ENCODE peak calls at places on chromosomes 7 and 10, in nine cellular contexts. F, I, Z, C, H, E, B, G and T are unnamed samples.

GRCh38 chr7:45697576-45698136 is 123.5 kb downstream of the ADCY1 start:
- DNase-seq in I (peak; percentile 75), G (no peak), F (peak; percentile 3), H (no peak), Z (no peak), E (peak; percentile 36), B (no peak), C (no peak), T (no peak)

GRCh38 chr7:151894131-151895007 is 17.5 kb upstream of the PRKAG2 start:
- DNase-seq in H (no peak), Z (no peak), F (no peak), G (no peak), I (no peak), C (no peak), B (no peak), E (no peak), T (no peak)

GRCh38 chr7:141754939-141755338 is 9.0 kb upstream of the TAS2R3 start:
- DNase-seq in I (no peak), G (no peak), E (no peak), C (no peak), Z (no peak), H (no peak), B (peak; percentile 16), F (peak; percentile 33), T (peak; percentile 16)

GRCh38 chr10:3525832-3526449 is 259.1 kb downstream of the KLF6 start:
- DNase-seq in H (peak; percentile 91), B (peak; percentile 95), E (peak; percentile 99), C (peak; percentile 70), F (peak; percentile 98), G (no peak), I (no peak), Z (peak; percentile 52), T (peak; percentile 97)

GRCh38 chr7:6307762-6308161 is 35.3 kb upstream of the CYTH3 start:
- DNase-seq in H (no peak), C (no peak), F (no peak), B (no peak), Z (no peak), G (no peak), I (no peak), E (no peak), T (no peak)

GRCh38 chr7:31882187-31882586 is 188.0 kb downstream of the PDE1C start:
- DNase-seq in E (no peak), G (peak; percentile 58), H (no peak), B (peak; percentile 4), I (no peak), C (peak; percentile 57), F (no peak), Z (peak; percentile 89), T (no peak)

GRCh38 chr10:22609719-22610118 is 104.7 kb downstream of the PIP4K2A start:
- DNase-seq in B (no peak), G (no peak), I (no peak), F (no peak), E (no peak), C (no peak), H (no peak), Z (no peak), T (no peak)

GRCh38 chr10:129888784-129889616 is 75.1 kb downstream of the EBF3 start:
- DNase-seq in I (no peak), H (no peak), C (no peak), E (no peak), G (peak; percentile 76), B (peak; percentile 64), F (peak; percentile 8), Z (peak; percentile 78), T (peak; percentile 52)

GRCh38 chr10:19663344-19663743 is 152.9 kb upstream of the PLXDC2 start:
- DNase-seq in Z (no peak), F (no peak), G (no peak), E (no peak), H (no peak), B (no peak), I (no peak), C (no peak), T (no peak)

GRCh38 chr10:108411181-108411580 is 1246.7 kb upstream of the SORCS1 start:
- DNase-seq in I (no peak), G (no peak), H (no peak), B (no peak), F (no peak), C (no peak), E (no peak), Z (no peak), T (no peak)

GRCh38 chr10:6401562-6402348 is 178.3 kb downstream of the PRKCQ start:
- DNase-seq in C (peak; percentile 75), H (peak; percentile 84), F (peak; percentile 92), B (peak; percentile 94), E (peak; percentile 77), Z (peak; percentile 80), G (peak; percentile 48), I (no peak), T (peak; percentile 93)
- TF ChIP-seq CTCF in C (peak; percentile 71), H (peak; percentile 77), F (peak; percentile 72), B (peak; percentile 71), E (peak; percentile 79), Z (peak; percentile 72), G (peak; percentile 83), I (peak; percentile 69), T (peak; percentile 75)

DNA sequence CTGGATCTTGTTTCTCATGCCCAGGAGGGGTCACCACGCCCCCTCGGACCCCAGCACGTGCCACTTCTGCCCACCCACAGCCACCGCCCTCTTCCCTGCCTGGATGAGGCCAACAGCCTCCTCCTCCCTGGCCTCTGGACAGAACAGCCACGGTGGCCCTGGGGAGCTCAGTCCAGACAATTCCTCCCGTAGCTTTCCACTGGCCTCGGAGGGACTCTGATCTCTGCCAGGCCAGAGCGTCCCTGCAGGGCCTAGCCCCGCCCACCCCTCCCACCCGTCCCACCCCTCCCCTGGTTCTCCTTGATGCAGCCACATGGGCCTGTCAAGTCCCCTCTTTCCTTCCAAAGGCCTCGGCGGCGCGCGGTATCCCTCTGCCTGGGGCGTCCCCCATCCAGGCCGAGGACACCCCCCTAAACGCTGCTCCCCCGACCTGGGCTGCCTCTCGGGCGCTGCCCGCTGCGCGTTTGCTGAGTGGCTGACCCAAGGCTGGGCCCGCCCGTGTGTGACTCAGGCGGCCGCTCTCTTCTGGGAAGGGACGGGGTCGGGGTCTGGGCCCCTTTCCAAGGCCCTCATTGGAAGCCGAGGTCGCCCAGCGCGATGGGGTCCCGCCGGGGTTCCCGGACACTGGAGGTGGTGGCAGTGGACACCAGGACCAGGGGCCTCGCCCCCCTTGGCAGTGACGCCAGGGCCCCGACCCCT is 557 bp downstream of the TMEM120A start:
- DNase-seq in C (peak; percentile 88), G (peak; percentile 79), H (no peak), I (no peak), F (peak; percentile 51), Z (peak; percentile 90), E (peak; percentile 22), B (peak; percentile 82), T (peak; percentile 59)
- H3K4me3 ChIP-seq in C (peak overlapping the region; percentile 73), G (peak overlapping the region; percentile 69), H (peak overlapping the region; percentile 74), I (peak overlapping the region; percentile 98), F (peak overlapping the region; percentile 77), Z (peak overlapping the region; percentile 82), E (peak overlapping the region; percentile 74), B (peak overlapping the region; percentile 66), T (peak overlapping the region; percentile 82)

DNA sequence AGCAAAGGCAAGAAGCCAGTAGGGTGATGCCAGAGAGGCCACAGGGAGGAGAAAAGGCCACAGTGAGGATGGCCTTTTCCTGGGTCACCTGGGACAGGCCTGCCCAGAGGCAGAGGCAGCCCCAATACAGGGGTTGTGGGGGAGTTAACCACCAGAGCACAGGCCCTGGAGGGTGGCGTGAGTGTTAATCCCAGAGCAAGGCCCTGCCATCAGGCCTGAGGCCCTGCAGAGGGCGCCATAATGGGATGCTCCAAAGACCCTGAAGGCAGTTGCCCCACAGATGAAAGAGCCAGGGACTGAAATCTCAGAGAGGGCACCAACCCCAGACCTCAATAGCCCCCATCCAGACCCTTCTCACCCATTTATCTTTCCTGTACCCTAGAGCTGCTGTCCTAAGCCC is 23.9 kb downstream of the SLC13A4 start:
- DNase-seq in G (no peak), E (no peak), H (no peak), B (no peak), Z (no peak), F (no peak), I (no peak), C (no peak), T (no peak)
- TF ChIP-seq CTCF in G (peak; percentile 32), E (no peak), H (no peak), B (peak; percentile 30), Z (peak; percentile 8), F (no peak), I (no peak), C (no peak), T (peak; percentile 6)

GRCh38 chr7:128833939-128834310 is 3.7 kb downstream of the FLNC start:
- DNase-seq in G (no peak), Z (no peak), B (peak; percentile 71), C (no peak), E (no peak), H (no peak), F (peak; percentile 56), I (no peak), T (peak; percentile 70)
- H3K4me3 ChIP-seq in G (no peak overlapping the region), Z (peak overlapping the region; percentile 92), B (peak overlapping the region; percentile 14), C (no peak overlapping the region), E (peak overlapping the region; percentile 34), H (peak overlapping the region; percentile 93), F (no peak overlapping the region), I (peak overlapping the region; percentile 58), T (peak overlapping the region; percentile 90)

GRCh38 chr7:21754963-21755362 is 190.7 kb downstream of the CDCA7L start:
- DNase-seq in H (no peak), B (no peak), I (no peak), G (no peak), C (no peak), Z (no peak), F (no peak), E (no peak), T (no peak)
- TF ChIP-seq CTCF in H (no peak), B (no peak), I (no peak), G (no peak), C (no peak), Z (no peak), F (no peak), E (no peak), T (no peak)